ENCODE peak calls at places on chromosomes 3 and 15, in five cellular contexts. One of them, this sample, is unnamed.

GRCh38 chr3:73045391-73045790 is 16.1 kb upstream of the EBLN2 start:
- DNase-seq in cardiac muscle cell: no peak
- DNase-seq in lung: no peak
- DNase-seq in fibroblast of mammary gland: peak
- DNase-seq in GM06990: no peak
- DNase-seq in this sample: no peak

GRCh38 chr3:27607370-27607769 is 114.8 kb downstream of the EOMES start:
- DNase-seq in cardiac muscle cell: no peak
- DNase-seq in fibroblast of mammary gland: peak
- DNase-seq in lung: no peak
- DNase-seq in GM06990: no peak
- DNase-seq in this sample: no peak

GRCh38 chr3:15637131-15637951 is 35.8 kb downstream of the BTD start:
- DNase-seq in lung: no peak
- DNase-seq in fibroblast of mammary gland: no peak
- DNase-seq in GM06990: peak
- DNase-seq in cardiac muscle cell: no peak
- DNase-seq in this sample: no peak

GRCh38 chr3:193825617-193826016 is 232.6 kb downstream of the OPA1 start:
- DNase-seq in lung: no peak
- DNase-seq in cardiac muscle cell: no peak
- DNase-seq in fibroblast of mammary gland: no peak
- DNase-seq in GM06990: no peak
- DNase-seq in this sample: no peak

GRCh38 chr3:45976191-45977091 is 19.2 kb downstream of the FYCO1 start:
- DNase-seq in GM06990: no peak
- DNase-seq in lung: no peak
- DNase-seq in cardiac muscle cell: no peak
- DNase-seq in fibroblast of mammary gland: no peak
- DNase-seq in this sample: no peak

GRCh38 chr15:65069179-65069578 is 1.4 kb upstream of the RASL12 start:
- DNase-seq in fibroblast of mammary gland: peak
- DNase-seq in lung: peak
- DNase-seq in cardiac muscle cell: no peak
- DNase-seq in GM06990: no peak
- DNase-seq in this sample: no peak

GRCh38 chr3:187456268-187456667 is 88.1 kb downstream of the RTP4 start:
- DNase-seq in lung: no peak
- DNase-seq in fibroblast of mammary gland: peak
- DNase-seq in GM06990: no peak
- DNase-seq in cardiac muscle cell: no peak
- DNase-seq in this sample: no peak

GRCh38 chr3:25396686-25397085 is 31.4 kb upstream of the RARB start:
- DNase-seq in lung: no peak
- DNase-seq in GM06990: no peak
- DNase-seq in cardiac muscle cell: no peak
- DNase-seq in fibroblast of mammary gland: no peak
- DNase-seq in this sample: no peak

GRCh38 chr3:4990061-4990460 is 10.8 kb downstream of the BHLHE40 start:
- DNase-seq in GM06990: no peak
- DNase-seq in cardiac muscle cell: no peak
- DNase-seq in lung: no peak
- DNase-seq in fibroblast of mammary gland: no peak
- DNase-seq in this sample: no peak

GRCh38 chr3:35394400-35394799 is 244.9 kb upstream of the ARPP21 start:
- DNase-seq in cardiac muscle cell: no peak
- DNase-seq in fibroblast of mammary gland: no peak
- DNase-seq in lung: no peak
- DNase-seq in GM06990: no peak
- DNase-seq in this sample: no peak

DNA sequence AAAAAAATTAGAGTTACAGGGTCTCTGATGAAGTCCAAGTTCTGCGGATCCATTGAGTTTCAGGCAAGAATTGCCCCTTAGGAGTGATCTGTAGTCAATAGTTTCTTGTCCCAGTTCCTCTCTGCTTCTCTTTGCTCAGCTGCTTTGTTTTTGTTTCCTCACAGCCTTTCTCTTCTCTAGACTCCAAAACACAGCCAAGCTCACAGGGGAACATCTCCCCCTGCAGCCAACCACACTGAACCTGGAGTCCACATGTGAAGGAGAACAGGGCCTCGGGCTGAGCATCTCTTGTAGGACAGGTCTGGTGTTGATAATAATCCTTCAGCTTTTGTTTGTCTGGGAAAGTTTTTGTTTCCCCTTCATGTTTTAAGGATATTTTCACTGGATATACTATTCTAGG is 202.6 kb upstream of the ATP10A start:
- DNase-seq in lung: no peak
- DNase-seq in GM06990: no peak
- DNase-seq in cardiac muscle cell: no peak
- DNase-seq in fibroblast of mammary gland: no peak
- DNase-seq in this sample: no peak
- TF ChIP-seq CTCF in lung: no peak
- TF ChIP-seq CTCF in GM06990: no peak
- TF ChIP-seq CTCF in cardiac muscle cell: no peak
- TF ChIP-seq CTCF in fibroblast of mammary gland: no peak
- TF ChIP-seq CTCF in this sample: no peak

GRCh38 chr15:66947471-66947870 is 117.9 kb upstream of the SMAD3 start:
- DNase-seq in GM06990: no peak
- DNase-seq in cardiac muscle cell: no peak
- DNase-seq in fibroblast of mammary gland: no peak
- DNase-seq in lung: no peak
- DNase-seq in this sample: no peak
- TF ChIP-seq CTCF in GM06990: no peak
- TF ChIP-seq CTCF in cardiac muscle cell: no peak
- TF ChIP-seq CTCF in fibroblast of mammary gland: no peak
- TF ChIP-seq CTCF in lung: no peak
- TF ChIP-seq CTCF in this sample: no peak

GRCh38 chr3:112302881-112303761 is 9.1 kb upstream of the SLC9C1 start:
- DNase-seq in lung: no peak
- DNase-seq in fibroblast of mammary gland: peak
- DNase-seq in cardiac muscle cell: peak
- DNase-seq in GM06990: no peak
- DNase-seq in this sample: no peak

GRCh38 chr3:112298781-112299180 is 4.8 kb upstream of the SLC9C1 start:
- DNase-seq in GM06990: no peak
- DNase-seq in lung: no peak
- DNase-seq in cardiac muscle cell: no peak
- DNase-seq in fibroblast of mammary gland: no peak
- DNase-seq in this sample: no peak

GRCh38 chr3:112302061-112302830 is 8.2 kb upstream of the SLC9C1 start:
- DNase-seq in fibroblast of mammary gland: no peak
- DNase-seq in lung: no peak
- DNase-seq in cardiac muscle cell: peak
- DNase-seq in GM06990: no peak
- DNase-seq in this sample: no peak

GRCh38 chr3:112293368-112294321 is at the start of gene SLC9C1:
- DNase-seq in lung: no peak
- DNase-seq in GM06990: no peak
- DNase-seq in fibroblast of mammary gland: peak
- DNase-seq in cardiac muscle cell: peak
- DNase-seq in this sample: peak

GRCh38 chr3:112297714-112298113 is 3.7 kb upstream of the SLC9C1 start:
- DNase-seq in lung: no peak
- DNase-seq in fibroblast of mammary gland: no peak
- DNase-seq in GM06990: no peak
- DNase-seq in cardiac muscle cell: no peak
- DNase-seq in this sample: no peak
- TF ChIP-seq CTCF in lung: no peak
- TF ChIP-seq CTCF in fibroblast of mammary gland: no peak
- TF ChIP-seq CTCF in GM06990: no peak
- TF ChIP-seq CTCF in cardiac muscle cell: no peak
- TF ChIP-seq CTCF in this sample: no peak

GRCh38 chr3:78283994-78284393 is 1244.1 kb downstream of the ROBO2 start:
- DNase-seq in GM06990: no peak
- DNase-seq in fibroblast of mammary gland: no peak
- DNase-seq in cardiac muscle cell: no peak
- DNase-seq in lung: no peak
- DNase-seq in this sample: no peak
- TF ChIP-seq CTCF in GM06990: no peak
- TF ChIP-seq CTCF in fibroblast of mammary gland: no peak
- TF ChIP-seq CTCF in cardiac muscle cell: no peak
- TF ChIP-seq CTCF in lung: no peak
- TF ChIP-seq CTCF in this sample: no peak

DNA sequence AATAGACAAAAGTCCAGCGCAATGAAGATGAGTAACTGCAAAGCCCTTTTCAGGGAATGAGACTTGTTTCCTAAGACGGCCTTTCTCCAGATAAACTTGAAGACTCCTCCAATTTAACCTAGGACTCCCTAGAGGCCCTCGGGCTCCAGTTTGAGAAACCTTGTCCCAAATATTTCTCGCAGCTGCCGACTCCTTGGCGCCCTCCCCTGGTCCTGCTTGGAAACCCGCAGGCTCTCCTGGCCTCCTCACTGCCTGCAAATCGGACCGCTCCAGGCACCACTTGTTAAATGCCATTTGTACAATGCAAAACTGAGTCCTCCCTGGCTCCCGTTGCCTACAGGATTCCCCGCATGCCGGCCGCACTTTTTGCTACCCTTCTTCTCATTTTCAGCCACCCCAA is 36.8 kb downstream of the MUC4 start:
- DNase-seq in lung: peak
- DNase-seq in GM06990: no peak
- DNase-seq in fibroblast of mammary gland: peak
- DNase-seq in cardiac muscle cell: peak
- DNase-seq in this sample: peak
- TF ChIP-seq CTCF in lung: peak
- TF ChIP-seq CTCF in GM06990: peak
- TF ChIP-seq CTCF in fibroblast of mammary gland: peak
- TF ChIP-seq CTCF in cardiac muscle cell: peak
- TF ChIP-seq CTCF in this sample: peak